ENCODE peak calls at places on chromosome X, in four cellular contexts. F is SK-N-SH, U is GM12878, K is HepG2. W is an unnamed sample.

GRCh38 chrX:136752796-136753195 is 27.9 kb downstream of the ARHGEF6 start:
- DNase-seq in F (no peak), U (no peak), K (no peak), W (no peak)

GRCh38 chrX:105698386-105698785 is 124.0 kb upstream of the NRK start:
- DNase-seq in U (no peak), F (no peak), K (no peak), W (no peak)

GRCh38 chrX:2732076-2732475 is 19.8 kb upstream of the XG start:
- DNase-seq in F (no peak), K (no peak), U (no peak), W (no peak)

GRCh38 chrX:152806035-152806434 is 24.5 kb downstream of the CETN2 start:
- DNase-seq in F (peak; percentile 40), K (no peak), U (no peak), W (no peak)

GRCh38 chrX:48824066-48824465 is 2.2 kb upstream of the ERAS start:
- DNase-seq in U (no peak), K (no peak), F (no peak), W (no peak)

GRCh38 chrX:140503714-140504351 is 1.0 kb downstream of the SOX3 start:
- DNase-seq in K (no peak), F (peak; percentile 57), U (no peak), W (peak; percentile 49)

GRCh38 chrX:45324941-45325340 is 124.3 kb upstream of the DIPK2B start:
- DNase-seq in U (no peak), K (no peak), F (no peak), W (no peak)

GRCh38 chrX:113804293-113804692 is 779.6 kb upstream of the HTR2C start:
- DNase-seq in F (no peak), K (no peak), U (no peak), W (no peak)

GRCh38 chrX:51893931-51894696 is 691 bp downstream of the MAGED1 start:
- DNase-seq in U (no peak), F (peak; percentile 52), K (no peak), W (peak; percentile 50)

GRCh38 chrX:149570668-149571067 is 16.6 kb downstream of the MAGEA9B start:
- DNase-seq in K (no peak), F (no peak), U (no peak), W (no peak)

GRCh38 chrX:19624754-19625153 is 109.4 kb upstream of the MAP3K15 start:
- DNase-seq in K (no peak), F (no peak), U (no peak), W (no peak)

GRCh38 chrX:17697191-17697590 is 40.1 kb upstream of the SCML1 start:
- DNase-seq in U (no peak), F (no peak), K (peak; percentile 56), W (no peak)

GRCh38 chrX:150446995-150447394 is 83.9 kb downstream of the MAMLD1 start:
- DNase-seq in U (no peak), F (no peak), K (no peak), W (no peak)

GRCh38 chrX:10482262-10482661 is 138.1 kb downstream of the MID1 start:
- DNase-seq in K (no peak), F (no peak), U (no peak), W (no peak)

GRCh38 chrX:153635788-153636668 is 11.0 kb upstream of the DUSP9 start:
- DNase-seq in U (no peak), F (peak; percentile 63), K (peak; percentile 59), W (peak; percentile 68)

GRCh38 chrX:1558761-1559468 is 21.9 kb upstream of the P2RY8 start:
- DNase-seq in K (no peak), F (no peak), U (no peak), W (no peak)

GRCh38 chrX:74924449-74925209 is 623 bp downstream of the NEXMIF start:
- DNase-seq in K (no peak), U (no peak), F (peak; percentile 65), W (peak; percentile 60)

GRCh38 chrX:148380614-148381561 is 119.5 kb upstream of the AFF2 start:
- DNase-seq in K (no peak), U (peak; percentile 55), F (no peak), W (no peak)

GRCh38 chrX:7889680-7890079 is 37.5 kb downstream of the PNPLA4 start:
- DNase-seq in U (no peak), F (no peak), K (no peak), W (no peak)

GRCh38 chrX:109886122-109886761 is 116.7 kb upstream of the TMEM164 start:
- DNase-seq in U (no peak), F (peak; percentile 51), K (peak; percentile 31), W (peak; percentile 44)

GRCh38 chrX:101287402-101287801 is 3.7 kb downstream of the TAF7L start:
- DNase-seq in U (peak; percentile 3), F (peak; percentile 51), K (peak; percentile 11), W (no peak)

GRCh38 chrX:18676470-18676869 is 4.6 kb upstream of the RS1 start:
- DNase-seq in U (no peak), K (peak; percentile 46), F (peak; percentile 41), W (peak; percentile 48)

GRCh38 chrX:120561634-120562568 is 1.1 kb upstream of the CUL4B start:
- DNase-seq in F (no peak), U (no peak), K (no peak), W (no peak)

GRCh38 chrX:17617794-17618193 is 119.5 kb upstream of the SCML1 start:
- DNase-seq in K (no peak), F (peak; percentile 21), U (no peak), W (no peak)

GRCh38 chrX:50111762-50112161 is 89.0 kb downstream of the AKAP4 start:
- DNase-seq in U (no peak), K (no peak), F (no peak), W (no peak)

DNA sequence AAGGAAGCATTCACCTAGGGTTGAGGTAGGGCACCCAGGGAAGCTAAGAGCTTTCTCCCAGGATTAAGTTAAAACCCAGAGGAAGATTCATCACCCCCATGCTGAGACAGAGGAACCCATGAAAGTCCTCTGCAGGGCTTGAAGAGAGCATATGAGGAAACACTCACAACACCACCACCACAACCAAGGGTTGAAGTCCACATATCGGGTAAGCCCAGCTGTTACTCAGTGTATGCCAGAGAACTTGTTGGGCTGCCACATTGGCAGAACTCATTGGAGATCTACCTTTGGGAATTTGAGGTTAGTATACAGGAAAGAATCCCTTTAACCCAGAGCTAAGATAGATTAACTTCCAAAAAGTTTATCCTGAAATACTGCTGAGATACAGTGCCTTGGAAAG is 75.1 kb downstream of the INTS6L start:
- DNase-seq in U (no peak), F (no peak), K (no peak), W (no peak)
- TF ChIP-seq TCF12 in U (no peak), F (no peak), K (no peak), W (no peak)

DNA sequence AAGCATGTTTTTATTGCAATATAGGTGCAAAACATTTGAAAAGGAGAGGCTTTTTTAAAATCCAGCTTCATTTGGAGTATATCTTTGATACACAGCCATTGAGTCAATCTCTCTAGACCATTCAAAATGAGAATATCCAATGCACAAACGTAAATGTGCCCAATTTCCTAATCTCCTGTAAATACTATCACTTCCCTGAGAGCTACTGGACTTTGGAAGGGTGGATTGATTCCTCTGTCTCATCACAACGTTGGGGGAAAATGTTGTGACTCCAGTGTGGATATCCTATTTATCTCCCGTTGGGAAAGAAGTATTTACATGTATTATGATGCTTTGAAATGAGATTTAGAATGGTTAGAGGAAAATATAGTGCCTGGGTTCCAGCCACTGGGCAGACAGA is 64.3 kb upstream of the VCX3A start:
- DNase-seq in F (no peak), K (no peak), U (no peak), W (no peak)
- TF ChIP-seq TCF12 in F (no peak), K (no peak), U (no peak), W (no peak)

DNA sequence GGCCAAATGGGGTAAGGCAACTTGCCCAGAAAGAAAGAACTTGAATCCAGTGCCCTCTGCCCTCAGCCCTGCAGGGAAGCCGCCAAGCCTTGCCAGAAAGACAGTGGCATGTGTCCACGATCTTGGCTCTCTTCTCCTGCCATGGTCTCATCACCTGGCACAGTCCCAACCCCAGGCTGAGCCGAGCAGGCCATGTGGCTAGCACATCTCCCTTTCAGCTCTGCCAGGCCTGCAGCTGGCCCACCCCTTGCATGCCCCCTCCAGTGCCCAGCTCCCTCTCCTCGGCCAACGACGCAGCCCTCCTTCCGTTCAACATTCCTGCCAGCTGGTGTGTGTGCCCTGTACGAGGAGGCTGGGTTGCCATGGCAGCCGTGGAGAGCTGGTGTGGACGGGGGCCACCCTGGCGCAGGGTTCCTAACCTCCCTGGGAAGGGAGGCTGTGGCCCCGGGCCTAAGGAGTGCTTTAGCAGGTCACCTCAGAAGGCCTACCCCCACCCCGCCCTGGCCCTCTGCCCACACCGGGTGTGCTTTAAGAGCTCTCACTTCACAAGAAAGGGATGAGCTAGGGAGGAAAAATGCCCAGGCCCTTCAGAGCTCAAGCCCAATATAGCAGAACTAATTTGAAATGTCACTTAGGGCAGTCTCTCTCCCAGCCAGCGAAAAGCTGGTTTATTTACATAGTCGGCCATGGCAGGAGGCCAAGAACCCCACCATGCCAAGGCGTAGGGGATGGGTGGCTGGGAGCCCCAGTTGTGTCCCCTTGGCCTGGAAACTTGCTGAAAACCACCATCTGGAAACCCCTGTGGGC is 73.1 kb upstream of the PJA1 start:
- DNase-seq in F (peak; percentile 73), K (no peak), U (no peak), W (no peak)
- TF ChIP-seq TCF12 in F (peak; percentile 49), K (no peak), U (no peak), W (no peak)

DNA sequence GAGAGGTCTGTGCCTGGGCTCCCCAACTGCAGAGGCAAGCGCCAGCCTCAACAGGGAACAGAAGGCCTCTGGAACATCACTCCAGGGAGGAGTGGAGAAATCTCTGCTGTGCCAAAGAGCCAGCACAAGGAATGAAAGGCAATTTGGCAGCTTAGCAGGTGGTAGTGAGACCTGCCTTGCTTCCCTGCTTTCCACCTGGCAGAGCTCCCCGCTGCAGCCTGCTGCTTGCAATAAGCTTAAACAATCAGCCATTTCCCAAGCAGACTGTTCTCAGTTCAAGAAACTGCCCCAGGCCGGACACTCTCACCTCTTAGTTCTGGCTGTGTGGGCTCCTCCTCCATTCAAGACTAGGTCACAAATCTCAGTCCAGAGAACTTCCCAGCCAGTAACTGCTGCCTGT is 370.6 kb downstream of the MAGEB5 start:
- DNase-seq in U (no peak), K (no peak), F (no peak), W (no peak)
- TF ChIP-seq TCF12 in U (no peak), K (no peak), F (no peak), W (no peak)

DNA sequence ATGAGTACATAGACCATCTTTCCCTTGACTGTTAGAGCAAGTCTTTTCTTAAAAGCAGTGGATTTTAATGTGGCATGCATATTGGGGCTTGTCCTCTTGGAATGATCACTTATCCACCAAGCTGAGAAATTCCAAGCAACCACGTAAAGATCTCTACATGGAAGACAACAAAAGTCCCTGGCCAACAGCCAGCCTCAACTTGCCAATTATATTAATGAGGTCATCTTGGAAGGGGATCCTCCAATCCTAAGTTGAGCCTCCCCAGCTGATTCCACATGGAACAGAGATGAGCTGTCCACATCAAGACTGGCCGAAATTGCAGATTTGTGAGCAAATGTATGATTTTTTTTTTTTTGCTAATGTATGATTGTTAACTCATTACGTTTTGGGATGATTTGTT is 20.6 kb upstream of the FTHL17 start:
- DNase-seq in K (no peak), F (no peak), U (no peak), W (no peak)
- TF ChIP-seq TCF12 in K (no peak), F (no peak), U (no peak), W (no peak)

W was measured in H1.